ENCODE peak calls at places on chromosomes 16 and 17, in four cellular contexts. W is left ventricle myocardium inferior, Z is endodermal cell, K is gastrocnemius medialis. N is an unnamed sample. For H3K36me3, the result is how much of the 10 kb centered on the place peaks cover.

GRCh38 chr16:17397499-17397891 is 73.3 kb downstream of the XYLT1 start:
- DNase-seq in W (no peak), Z (no peak), K (no peak), N (no peak)

GRCh38 chr16:56344518-56345405 is 80.6 kb downstream of the AMFR start:
- DNase-seq in W (no peak), Z (no peak), K (no peak), N (no peak)

GRCh38 chr16:85289760-85290625 is 177.7 kb upstream of the CIBAR2 start:
- DNase-seq in W (no peak), Z (no peak), K (no peak), N (no peak)

GRCh38 chr16:27238016-27238587 is 30.5 kb downstream of the NSMCE1 start:
- DNase-seq in W (no peak), Z (no peak), K (no peak), N (peak)

GRCh38 chr16:89324056-89325010 is 106.8 kb downstream of the ZNF778 start:
- DNase-seq in W (no peak), Z (no peak), K (peak), N (no peak)

GRCh38 chr16:86951831-86952598 is 365.2 kb downstream of the C16orf95 start:
- DNase-seq in W (peak), Z (no peak), K (peak), N (no peak)

GRCh38 chr17:46950997-46951621 is 27.9 kb downstream of the RPRML start:
- DNase-seq in W (no peak), Z (peak), K (no peak), N (no peak)

GRCh38 chr16:11165894-11166665 is 89.9 kb downstream of the SOCS1 start:
- DNase-seq in W (no peak), Z (no peak), K (no peak), N (no peak)

GRCh38 chr16:89417352-89417751 is 73.0 kb downstream of the ANKRD11 start:
- DNase-seq in W (no peak), Z (no peak), K (peak), N (no peak)

GRCh38 chr17:29640413-29640812 is 17.7 kb upstream of the CORO6 start:
- DNase-seq in W (no peak), Z (no peak), K (peak), N (no peak)

GRCh38 chr16:67733734-67734470 is 14.8 kb upstream of the GFOD2 start:
- DNase-seq in W (no peak), Z (no peak), K (no peak), N (no peak)

GRCh38 chr17:73850426-73850825 is 206.2 kb upstream of the SDK2 start:
- DNase-seq in W (no peak), Z (no peak), K (no peak), N (no peak)

GRCh38 chr17:9726291-9726690 is 65.1 kb downstream of the DHRS7C start:
- DNase-seq in W (no peak), Z (no peak), K (no peak), N (no peak)

GRCh38 chr17:82461827-82462524 is 3.4 kb downstream of the NARF start:
- DNase-seq in W (no peak), Z (peak), K (no peak), N (no peak)

GRCh38 chr17:82463881-82464566 is 5.5 kb downstream of the NARF start:
- DNase-seq in W (no peak), Z (no peak), K (no peak), N (no peak)

GRCh38 chr17:82465023-82465603 is 6.6 kb downstream of the NARF start:
- DNase-seq in W (no peak), Z (no peak), K (no peak), N (no peak)

GRCh38 chr17:82464567-82464929 is 6.0 kb downstream of the NARF start:
- DNase-seq in W (no peak), Z (no peak), K (no peak), N (no peak)

GRCh38 chr17:82463391-82463790 is 4.8 kb downstream of the NARF start:
- DNase-seq in W (no peak), Z (no peak), K (no peak), N (no peak)
- H3K36me3 ChIP-seq in W (half or more), Z (under half), K (under half), N (under half)

GRCh38 chr17:4891405-4892062 is 7.8 kb upstream of the C17orf107 start:
- DNase-seq in W (no peak), Z (no peak), K (no peak), N (no peak)
- H3K36me3 ChIP-seq in W (half or more), Z (under half), K (under half), N (under half)

GRCh38 chr17:17073627-17074521 is 31.6 kb downstream of the MPRIP start:
- DNase-seq in W (peak), Z (no peak), K (peak), N (no peak)
- H3K36me3 ChIP-seq in W (under half), Z (under half), K (under half), N (under half)

GRCh38 chr17:4174556-4174955 is 31.6 kb downstream of the CYB5D2 start:
- DNase-seq in W (no peak), Z (no peak), K (no peak), N (no peak)
- H3K36me3 ChIP-seq in W (half or more), Z (half or more), K (under half), N (half or more)

DNA sequence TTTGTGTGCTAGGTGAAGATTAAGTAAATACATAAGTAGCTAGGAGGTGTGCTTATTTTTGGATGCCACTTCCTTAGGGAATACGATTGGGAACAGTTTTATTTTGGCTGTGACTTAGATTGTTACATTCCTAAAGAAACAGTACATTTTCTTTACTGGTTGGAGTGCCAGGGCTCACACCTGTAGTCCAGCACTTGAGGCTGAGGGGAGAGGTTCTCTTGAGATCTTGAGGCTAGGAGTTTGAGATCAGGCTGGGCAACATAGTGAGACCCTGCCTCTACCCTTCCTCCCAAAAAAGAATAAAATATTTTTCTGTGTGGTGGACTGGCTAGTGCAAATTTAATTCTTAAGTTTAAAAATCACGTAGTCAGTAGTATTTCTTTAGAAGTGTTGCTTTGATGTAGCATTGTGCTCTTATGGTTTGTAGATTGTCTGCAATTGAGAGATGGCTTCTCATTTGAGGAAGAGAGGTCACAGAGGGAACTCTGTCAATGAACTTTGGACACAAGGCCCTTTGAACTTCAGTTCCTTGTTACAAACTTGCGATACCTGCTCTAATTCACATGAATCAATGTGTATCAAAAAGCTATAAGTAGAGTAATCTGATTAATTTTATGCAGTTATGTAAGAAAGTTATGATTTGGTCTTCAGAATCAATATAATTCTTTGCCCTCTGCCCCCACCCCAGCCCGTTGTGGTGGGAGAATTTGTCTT is 7.1 kb downstream of the HAPSTR1 start:
- DNase-seq in W (no peak), Z (peak), K (no peak), N (no peak)
- H3K36me3 ChIP-seq in W (under half), Z (half or more), K (under half), N (under half)

GRCh38 chr17:39508987-39509386 is 47.7 kb downstream of the CDK12 start:
- DNase-seq in W (no peak), Z (no peak), K (no peak), N (no peak)
- H3K36me3 ChIP-seq in W (half or more), Z (half or more), K (under half), N (under half)

GRCh38 chr17:42665581-42666001 is 6.5 kb downstream of the TUBG2 start:
- DNase-seq in W (no peak), Z (no peak), K (no peak), N (no peak)

GRCh38 chr17:42670199-42670924 is 6.4 kb downstream of the PLEKHH3 start:
- DNase-seq in W (no peak), Z (peak), K (no peak), N (peak)

GRCh38 chr17:42670925-42671657 is 5.7 kb downstream of the PLEKHH3 start:
- DNase-seq in W (no peak), Z (peak), K (no peak), N (no peak)

GRCh38 chr17:42669705-42670198 is 7.0 kb downstream of the PLEKHH3 start:
- DNase-seq in W (no peak), Z (peak), K (no peak), N (no peak)

GRCh38 chr17:42667088-42667951 is 8.2 kb downstream of the TUBG2 start:
- DNase-seq in W (no peak), Z (peak), K (peak), N (no peak)
- H3K36me3 ChIP-seq in W (half or more), Z (under half), K (under half), N (under half)

N was measured in naive thymus-derived CD4-positive, alpha-beta T cell.